ENCODE peak calls at places on chromosomes 4 and X, in seven cellular contexts. C is adipocyte, S is psoas muscle, W is HT1080, E is NCI-H1105, M is head of caudate nucleus, Q is NCI-H1694 treated with DMSO at 0.1 percent for 48 hours. K is an unnamed sample.

GRCh38 chrX:149759824-149760223 is 14.0 kb upstream of the HSFX1 start:
- DNase-seq in C (no peak), S (no peak), W (no peak), E (no peak), M (no peak), Q (no peak), K (no peak)

GRCh38 chr4:146329042-146329716 is 114.8 kb downstream of the REELD1 start:
- DNase-seq in C (peak), S (no peak), W (peak), E (no peak), M (no peak), Q (no peak), K (no peak)

GRCh38 chrX:106734827-106735226 is 8.3 kb downstream of the RNF128 start:
- DNase-seq in C (no peak), S (no peak), W (no peak), E (no peak), M (no peak), Q (no peak), K (no peak)

GRCh38 chrX:100636321-100636991 is at the start of gene TSPAN6:
- DNase-seq in C (peak), S (peak), W (peak), E (peak), M (peak), Q (peak), K (no peak)

GRCh38 chr4:101600287-101600686 is 190.2 kb upstream of the BANK1 start:
- DNase-seq in C (peak), S (no peak), W (no peak), E (no peak), M (no peak), Q (no peak), K (no peak)

GRCh38 chr4:86334020-86334750 is 25.7 kb downstream of the MAPK10 start:
- DNase-seq in C (peak), S (no peak), W (no peak), E (no peak), M (no peak), Q (no peak), K (no peak)

GRCh38 chrX:101037231-101037630 is 14.7 kb downstream of the TRMT2B start:
- DNase-seq in C (no peak), S (no peak), W (no peak), E (no peak), M (no peak), Q (no peak), K (no peak)

GRCh38 chr4:89295415-89295927 is 12.1 kb downstream of the GPRIN3 start:
- DNase-seq in C (no peak), S (no peak), W (no peak), E (no peak), M (no peak), Q (no peak), K (no peak)

GRCh38 chrX:16953606-16954211 is 7.3 kb downstream of the REPS2 start:
- DNase-seq in C (no peak), S (no peak), W (peak), E (no peak), M (no peak), Q (no peak), K (no peak)

GRCh38 chrX:41036668-41037326 is 48.4 kb upstream of the USP9X start:
- DNase-seq in C (no peak), S (no peak), W (no peak), E (no peak), M (no peak), Q (no peak), K (no peak)

GRCh38 chrX:40106677-40107290 is 9.0 kb upstream of the BCOR start:
- DNase-seq in C (no peak), S (no peak), W (no peak), E (no peak), M (no peak), Q (no peak), K (no peak)

GRCh38 chr4:96092151-96092705 is 252.3 kb downstream of the PDHA2 start:
- DNase-seq in C (no peak), S (no peak), W (no peak), E (no peak), M (no peak), Q (no peak), K (no peak)

GRCh38 chrX:148961990-148962389 is 461.6 kb downstream of the AFF2 start:
- DNase-seq in C (no peak), S (no peak), W (no peak), E (no peak), M (no peak), Q (no peak), K (no peak)

GRCh38 chrX:132034648-132035047 is 11.5 kb downstream of the STK26 start:
- DNase-seq in C (no peak), S (no peak), W (no peak), E (no peak), M (no peak), Q (no peak), K (no peak)

GRCh38 chr4:124060261-124060918 is 652.1 kb downstream of the ANKRD50 start:
- DNase-seq in C (peak), S (peak), W (peak), E (no peak), M (peak), Q (no peak), K (no peak)

GRCh38 chr4:25978327-25978726 is 64.3 kb downstream of the SMIM20 start:
- DNase-seq in C (no peak), S (no peak), W (no peak), E (no peak), M (no peak), Q (no peak), K (no peak)

GRCh38 chr4:43330288-43330687 is 437.8 kb downstream of the GRXCR1 start:
- DNase-seq in C (no peak), S (no peak), W (peak), E (no peak), M (no peak), Q (no peak), K (no peak)

GRCh38 chrX:3699841-3700381 is 13.5 kb downstream of the PRKX start:
- DNase-seq in C (peak), S (no peak), W (no peak), E (no peak), M (no peak), Q (no peak), K (peak)

GRCh38 chr4:38310446-38311043 is 350.3 kb downstream of the PTTG2 start:
- DNase-seq in C (no peak), S (no peak), W (peak), E (no peak), M (no peak), Q (no peak), K (no peak)

GRCh38 chr4:69909195-69909594 is 21.7 kb upstream of the CSN1S1 start:
- DNase-seq in C (no peak), S (no peak), W (no peak), E (no peak), M (no peak), Q (no peak), K (no peak)

GRCh38 chrX:2894885-2895292 is 34.2 kb downstream of the ARSD start:
- DNase-seq in C (peak), S (no peak), W (no peak), E (no peak), M (no peak), Q (no peak), K (peak)

GRCh38 chrX:45715787-45716186 is 515.1 kb upstream of the DIPK2B start:
- DNase-seq in C (no peak), S (no peak), W (peak), E (no peak), M (no peak), Q (no peak), K (no peak)

K was measured in SIG-M5.